ENCODE peak calls at places on chromosome X, in nine cellular contexts. B, F, C, H, K, M, U, T and J are unnamed samples.

GRCh38 chrX:81259714-81260395 is 58.0 kb downstream of the SH3BGRL start:
- DNase-seq in B (no peak), F (no peak), C (no peak), H (no peak), K (no peak), M (no peak), U (no peak), T (no peak), J (no peak)

GRCh38 chrX:46485897-46486296 is 59.3 kb downstream of the ZNF674 start:
- DNase-seq in B (no peak), F (no peak), C (no peak), H (no peak), K (no peak), M (no peak), U (no peak), T (no peak), J (no peak)

GRCh38 chrX:11666180-11666579 is 460 bp upstream of the ARHGAP6 start:
- DNase-seq in B (peak; percentile 50), F (no peak), C (peak; percentile 36), H (no peak), K (peak; percentile 14), M (no peak), U (no peak), T (no peak), J (no peak)

GRCh38 chrX:118347131-118347530 is 1.2 kb downstream of the WDR44 start:
- DNase-seq in B (no peak), F (no peak), C (no peak), H (no peak), K (no peak), M (no peak), U (no peak), T (peak; percentile 4), J (no peak)

GRCh38 chrX:124940536-124940935 is 379.1 kb upstream of the TEX13C start:
- DNase-seq in B (no peak), F (no peak), C (no peak), H (no peak), K (no peak), M (no peak), U (no peak), T (no peak), J (no peak)

GRCh38 chrX:127708155-127708554 is 344.0 kb downstream of the ACTRT1 start:
- DNase-seq in B (no peak), F (no peak), C (no peak), H (no peak), K (no peak), M (no peak), U (no peak), T (no peak), J (no peak)

GRCh38 chrX:147803948-147804347 is 107.8 kb upstream of the FMR1 start:
- DNase-seq in B (no peak), F (no peak), C (no peak), H (no peak), K (no peak), M (no peak), U (no peak), T (peak; percentile 2), J (no peak)

GRCh38 chrX:11105080-11105479 is 6.1 kb upstream of the HCCS start:
- DNase-seq in B (no peak), F (no peak), C (no peak), H (no peak), K (no peak), M (no peak), U (no peak), T (no peak), J (no peak)

GRCh38 chrX:1390621-1391369 is 1.1 kb downstream of the SLC25A6 start:
- DNase-seq in B (no peak), F (peak; percentile 67), C (peak; percentile 46), H (peak; percentile 47), K (no peak), M (peak; percentile 43), U (no peak), T (no peak), J (no peak)

GRCh38 chrX:42797646-42798045 is 19.7 kb upstream of the PPP1R2C start:
- DNase-seq in B (no peak), F (no peak), C (no peak), H (no peak), K (no peak), M (no peak), U (no peak), T (no peak), J (no peak)

GRCh38 chrX:23118163-23118562 is 118.4 kb downstream of the DDX53 start:
- DNase-seq in B (no peak), F (no peak), C (no peak), H (no peak), K (no peak), M (no peak), U (no peak), T (no peak), J (no peak)

GRCh38 chrX:46180258-46180687 is 364.9 kb downstream of the ZNF674 start:
- DNase-seq in B (no peak), F (no peak), C (no peak), H (peak; percentile 45), K (no peak), M (no peak), U (peak; percentile 85), T (no peak), J (no peak)

GRCh38 chrX:47646636-47647035 is 3.7 kb downstream of the ELK1 start:
- DNase-seq in B (no peak), F (no peak), C (no peak), H (no peak), K (no peak), M (no peak), U (no peak), T (no peak), J (no peak)

GRCh38 chrX:101745046-101745445 is 85.4 kb upstream of the ARMCX2 start:
- DNase-seq in B (no peak), F (no peak), C (no peak), H (no peak), K (no peak), M (no peak), U (no peak), T (no peak), J (no peak)

GRCh38 chrX:39814391-39814790 is 283.4 kb downstream of the BCOR start:
- DNase-seq in B (no peak), F (no peak), C (no peak), H (peak; percentile 60), K (no peak), M (no peak), U (peak; percentile 15), T (peak; percentile 22), J (no peak)

DNA sequence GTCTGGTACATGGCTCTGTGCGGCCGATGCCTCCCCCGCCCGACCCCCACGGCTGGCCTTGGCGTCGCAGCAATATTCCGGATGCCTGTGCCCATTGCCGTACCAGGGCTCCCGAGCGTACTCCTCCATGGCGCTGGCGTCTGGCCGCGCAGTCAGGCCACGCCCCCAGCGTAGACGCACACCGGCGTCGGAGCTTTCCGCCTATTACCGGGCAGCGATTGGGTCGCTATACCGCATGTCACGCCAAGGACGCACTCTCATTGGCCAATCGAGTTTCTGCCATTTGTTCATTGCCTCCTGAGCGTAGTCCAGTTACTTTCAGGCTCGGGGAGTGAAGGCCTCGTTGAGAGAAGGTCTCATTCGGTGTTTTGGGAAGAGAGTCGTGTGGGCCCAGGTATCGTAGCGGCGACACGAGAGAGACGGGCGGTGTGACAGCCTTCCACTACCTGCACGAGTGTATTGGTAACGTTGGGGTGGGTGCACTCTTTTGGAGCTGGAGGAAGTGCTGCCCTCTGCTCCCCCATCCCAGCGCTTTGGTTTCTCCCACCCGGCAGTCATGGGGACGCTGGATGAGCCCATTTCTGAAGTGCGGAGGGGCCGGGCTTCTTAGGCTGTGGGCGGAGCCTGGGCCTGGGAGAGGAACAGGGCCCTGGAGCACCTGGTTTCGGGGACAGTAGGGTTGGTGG is at the start of the genes PQBP1 and TIMM17B:
- DNase-seq in B (peak; percentile 95), F (peak; percentile 92), C (peak; percentile 91), H (peak; percentile 95), K (peak; percentile 88), M (peak; percentile 83), U (peak; percentile 93), T (peak; percentile 96), J (peak; percentile 74)
- TF ChIP-seq POLR2A in B (peak; percentile 71), F (peak; percentile 66), C (peak; percentile 86), H (peak; percentile 75), K (peak; percentile 79), M (peak; percentile 62), U (peak; percentile 62), T (peak; percentile 63), J (peak; percentile 46)

GRCh38 chrX:53253293-53254020 is 27.9 kb downstream of the IQSEC2 start:
- DNase-seq in B (no peak), F (no peak), C (no peak), H (no peak), K (no peak), M (no peak), U (no peak), T (no peak), J (no peak)
- H3K27me3 ChIP-seq in B (no peaks in the 10 kb centered on the region), F (no peaks in the 10 kb centered on the region), C (no peaks in the 10 kb centered on the region), H (no peaks in the 10 kb centered on the region), K (no peaks in the 10 kb centered on the region), M (peaks cover 58% of the 10 kb centered on the region), U (no peaks in the 10 kb centered on the region), T (no peaks in the 10 kb centered on the region), J (no peaks in the 10 kb centered on the region)

GRCh38 chrX:17377047-17377692 is 2.2 kb downstream of the NHS start:
- DNase-seq in B (peak; percentile 86), F (no peak), C (peak; percentile 66), H (peak; percentile 61), K (peak; percentile 25), M (no peak), U (peak; percentile 40), T (peak; percentile 3), J (peak; percentile 16)

GRCh38 chrX:17380221-17380620 is 5.2 kb downstream of the NHS start:
- DNase-seq in B (no peak), F (no peak), C (no peak), H (no peak), K (no peak), M (no peak), U (no peak), T (no peak), J (no peak)

GRCh38 chrX:17375631-17376380 is 806 bp downstream of the NHS start:
- DNase-seq in B (peak; percentile 86), F (no peak), C (peak; percentile 48), H (no peak), K (peak; percentile 30), M (no peak), U (no peak), T (peak; percentile 2), J (no peak)

GRCh38 chrX:17376381-17377046 is 1.5 kb downstream of the NHS start:
- DNase-seq in B (peak; percentile 20), F (no peak), C (peak; percentile 46), H (no peak), K (no peak), M (no peak), U (no peak), T (no peak), J (no peak)

GRCh38 chrX:17377795-17378194 is 2.8 kb downstream of the NHS start:
- DNase-seq in B (no peak), F (no peak), C (no peak), H (no peak), K (no peak), M (no peak), U (no peak), T (no peak), J (no peak)
- TF ChIP-seq POLR2A in B (no peak), F (no peak), C (no peak), H (no peak), K (no peak), M (no peak), U (no peak), T (no peak), J (no peak)

DNA sequence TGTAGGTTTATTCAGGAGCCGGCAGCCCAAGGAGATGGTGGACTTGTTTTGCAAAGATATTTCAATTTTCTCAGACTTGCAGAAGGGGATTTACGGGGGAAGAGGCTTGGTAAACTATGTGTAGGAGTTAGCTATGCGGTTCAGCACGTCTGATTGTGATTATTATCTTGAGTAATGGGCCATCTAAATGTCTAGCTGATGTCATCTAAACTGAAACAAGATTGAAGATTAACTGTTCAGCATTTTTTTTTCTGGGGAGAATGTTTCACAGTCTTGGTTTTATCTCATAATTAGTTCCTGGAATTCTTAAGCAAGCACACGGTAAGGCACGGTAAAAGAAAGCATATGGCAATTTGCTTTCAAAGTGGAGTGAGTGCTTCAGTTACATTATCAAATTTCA is 207.3 kb upstream of the CXorf51B start:
- DNase-seq in B (no peak), F (no peak), C (no peak), H (no peak), K (no peak), M (no peak), U (no peak), T (no peak), J (no peak)
- H3K27me3 ChIP-seq in B (no peaks in the 10 kb centered on the region), F (no peaks in the 10 kb centered on the region), C (no peaks in the 10 kb centered on the region), H (no peaks in the 10 kb centered on the region), K (no peaks in the 10 kb centered on the region), M (peaks cover 5% of the 10 kb centered on the region), U (no peaks in the 10 kb centered on the region), T (no peaks in the 10 kb centered on the region), J (no peaks in the 10 kb centered on the region)